ENCODE peak calls at places on chromosome 4, in ten cellular contexts. One of them, this sample, is unnamed. For H3K27me3 and H3K36me3, the result is how much of the 10 kb centered on the place peaks cover.

GRCh38 chr4:36003051-36003450 is 241.3 kb downstream of the ARAP2 start:
- DNase-seq in iPS DF 6.9: no peak
- DNase-seq in mesenchymal stem cell: no peak
- DNase-seq in WERI-Rb-1: no peak
- DNase-seq in right lobe of liver: no peak
- DNase-seq in IMR-90: no peak
- DNase-seq in colonic mucosa: no peak
- DNase-seq in uterus: no peak
- DNase-seq in heart right ventricle: no peak
- DNase-seq in HCT116: no peak
- DNase-seq in this sample: no peak

GRCh38 chr4:33626242-33626641 is 2618.1 kb downstream of the ARAP2 start:
- DNase-seq in iPS DF 6.9: no peak
- DNase-seq in mesenchymal stem cell: no peak
- DNase-seq in WERI-Rb-1: no peak
- DNase-seq in right lobe of liver: no peak
- DNase-seq in IMR-90: no peak
- DNase-seq in colonic mucosa: no peak
- DNase-seq in uterus: no peak
- DNase-seq in heart right ventricle: no peak
- DNase-seq in HCT116: no peak
- DNase-seq in this sample: no peak

GRCh38 chr4:122759639-122760310 is 27.3 kb downstream of the BBS12 start:
- DNase-seq in iPS DF 6.9: no peak
- DNase-seq in mesenchymal stem cell: no peak
- DNase-seq in WERI-Rb-1: no peak
- DNase-seq in right lobe of liver: no peak
- DNase-seq in IMR-90: peak
- DNase-seq in colonic mucosa: no peak
- DNase-seq in uterus: no peak
- DNase-seq in heart right ventricle: no peak
- DNase-seq in HCT116: no peak
- DNase-seq in this sample: no peak

GRCh38 chr4:105895609-105896460 is 564 bp downstream of the NPNT start:
- DNase-seq in iPS DF 6.9: no peak
- DNase-seq in mesenchymal stem cell: peak
- DNase-seq in WERI-Rb-1: peak
- DNase-seq in right lobe of liver: peak
- DNase-seq in IMR-90: no peak
- DNase-seq in colonic mucosa: peak
- DNase-seq in uterus: peak
- DNase-seq in heart right ventricle: peak
- DNase-seq in HCT116: no peak
- DNase-seq in this sample: peak

GRCh38 chr4:81472249-81473085 is 760 bp upstream of the RASGEF1B start:
- DNase-seq in iPS DF 6.9: no peak
- DNase-seq in mesenchymal stem cell: peak
- DNase-seq in WERI-Rb-1: peak
- DNase-seq in right lobe of liver: no peak
- DNase-seq in IMR-90: no peak
- DNase-seq in colonic mucosa: no peak
- DNase-seq in uterus: peak
- DNase-seq in heart right ventricle: no peak
- DNase-seq in HCT116: no peak
- DNase-seq in this sample: peak

GRCh38 chr4:42104521-42104920 is 47.9 kb downstream of the BEND4 start:
- DNase-seq in iPS DF 6.9: no peak
- DNase-seq in mesenchymal stem cell: no peak
- DNase-seq in WERI-Rb-1: peak
- DNase-seq in right lobe of liver: no peak
- DNase-seq in IMR-90: peak
- DNase-seq in colonic mucosa: no peak
- DNase-seq in uterus: no peak
- DNase-seq in heart right ventricle: no peak
- DNase-seq in HCT116: no peak
- DNase-seq in this sample: no peak

GRCh38 chr4:156983366-156983765 is 11.8 kb upstream of the PDGFC start:
- DNase-seq in iPS DF 6.9: no peak
- DNase-seq in mesenchymal stem cell: no peak
- DNase-seq in WERI-Rb-1: no peak
- DNase-seq in right lobe of liver: no peak
- DNase-seq in IMR-90: peak
- DNase-seq in colonic mucosa: no peak
- DNase-seq in uterus: no peak
- DNase-seq in heart right ventricle: no peak
- DNase-seq in HCT116: no peak
- DNase-seq in this sample: no peak

GRCh38 chr4:88820723-88821368 is 123.2 kb upstream of the NAP1L5 start:
- DNase-seq in iPS DF 6.9: no peak
- DNase-seq in mesenchymal stem cell: no peak
- DNase-seq in WERI-Rb-1: no peak
- DNase-seq in right lobe of liver: no peak
- DNase-seq in IMR-90: peak
- DNase-seq in colonic mucosa: no peak
- DNase-seq in uterus: no peak
- DNase-seq in heart right ventricle: no peak
- DNase-seq in HCT116: no peak
- DNase-seq in this sample: no peak

GRCh38 chr4:173525118-173526033 is 4.7 kb downstream of the HAND2 start:
- DNase-seq in iPS DF 6.9: no peak
- DNase-seq in mesenchymal stem cell: peak
- DNase-seq in WERI-Rb-1: no peak
- DNase-seq in right lobe of liver: no peak
- DNase-seq in IMR-90: no peak
- DNase-seq in colonic mucosa: no peak
- DNase-seq in uterus: peak
- DNase-seq in heart right ventricle: peak
- DNase-seq in HCT116: no peak
- DNase-seq in this sample: no peak

GRCh38 chr4:37767546-37767945 is 58.9 kb upstream of the PGM2 start:
- DNase-seq in iPS DF 6.9: no peak
- DNase-seq in mesenchymal stem cell: no peak
- DNase-seq in WERI-Rb-1: no peak
- DNase-seq in right lobe of liver: peak
- DNase-seq in IMR-90: peak
- DNase-seq in colonic mucosa: peak
- DNase-seq in uterus: peak
- DNase-seq in heart right ventricle: peak
- DNase-seq in HCT116: no peak
- DNase-seq in this sample: peak

GRCh38 chr4:139815646-139816601 is 150.3 kb downstream of the MGST2 start:
- DNase-seq in iPS DF 6.9: no peak
- DNase-seq in mesenchymal stem cell: peak
- DNase-seq in WERI-Rb-1: no peak
- DNase-seq in right lobe of liver: no peak
- DNase-seq in IMR-90: peak
- DNase-seq in colonic mucosa: no peak
- DNase-seq in uterus: peak
- DNase-seq in heart right ventricle: peak
- DNase-seq in HCT116: no peak
- DNase-seq in this sample: peak

GRCh38 chr4:180156684-180157083 is 2086.5 kb upstream of the TENM3 start:
- DNase-seq in iPS DF 6.9: no peak
- DNase-seq in mesenchymal stem cell: no peak
- DNase-seq in WERI-Rb-1: no peak
- DNase-seq in right lobe of liver: no peak
- DNase-seq in IMR-90: no peak
- DNase-seq in colonic mucosa: no peak
- DNase-seq in uterus: no peak
- DNase-seq in heart right ventricle: no peak
- DNase-seq in HCT116: no peak
- DNase-seq in this sample: no peak

GRCh38 chr4:142435599-142436235 is 410.4 kb downstream of the INPP4B start:
- DNase-seq in iPS DF 6.9: peak
- DNase-seq in mesenchymal stem cell: peak
- DNase-seq in WERI-Rb-1: peak
- DNase-seq in right lobe of liver: no peak
- DNase-seq in IMR-90: no peak
- DNase-seq in colonic mucosa: no peak
- DNase-seq in uterus: no peak
- DNase-seq in heart right ventricle: no peak
- DNase-seq in HCT116: no peak
- DNase-seq in this sample: peak

GRCh38 chr4:70637239-70637920 is 8.8 kb downstream of the ENAM start:
- DNase-seq in iPS DF 6.9: no peak
- DNase-seq in mesenchymal stem cell: no peak
- DNase-seq in WERI-Rb-1: no peak
- DNase-seq in right lobe of liver: no peak
- DNase-seq in IMR-90: peak
- DNase-seq in colonic mucosa: no peak
- DNase-seq in uterus: no peak
- DNase-seq in heart right ventricle: no peak
- DNase-seq in HCT116: no peak
- DNase-seq in this sample: no peak

GRCh38 chr4:2071252-2071911 is 12.3 kb downstream of the NAT8L start:
- DNase-seq in iPS DF 6.9: no peak
- DNase-seq in mesenchymal stem cell: no peak
- DNase-seq in WERI-Rb-1: no peak
- DNase-seq in right lobe of liver: peak
- DNase-seq in IMR-90: no peak
- DNase-seq in colonic mucosa: no peak
- DNase-seq in uterus: no peak
- DNase-seq in heart right ventricle: no peak
- DNase-seq in HCT116: no peak
- DNase-seq in this sample: peak

GRCh38 chr4:174358823-174359222 is 75.1 kb downstream of the CEP44 start:
- DNase-seq in iPS DF 6.9: no peak
- DNase-seq in mesenchymal stem cell: peak
- DNase-seq in WERI-Rb-1: no peak
- DNase-seq in right lobe of liver: no peak
- DNase-seq in IMR-90: peak
- DNase-seq in colonic mucosa: no peak
- DNase-seq in uterus: no peak
- DNase-seq in heart right ventricle: no peak
- DNase-seq in HCT116: peak
- DNase-seq in this sample: no peak

GRCh38 chr4:118865091-118865708 is 23.5 kb upstream of the SYNPO2 start:
- DNase-seq in iPS DF 6.9: peak
- DNase-seq in mesenchymal stem cell: peak
- DNase-seq in WERI-Rb-1: peak
- DNase-seq in right lobe of liver: no peak
- DNase-seq in IMR-90: peak
- DNase-seq in colonic mucosa: peak
- DNase-seq in uterus: peak
- DNase-seq in heart right ventricle: no peak
- DNase-seq in HCT116: peak
- DNase-seq in this sample: no peak

DNA sequence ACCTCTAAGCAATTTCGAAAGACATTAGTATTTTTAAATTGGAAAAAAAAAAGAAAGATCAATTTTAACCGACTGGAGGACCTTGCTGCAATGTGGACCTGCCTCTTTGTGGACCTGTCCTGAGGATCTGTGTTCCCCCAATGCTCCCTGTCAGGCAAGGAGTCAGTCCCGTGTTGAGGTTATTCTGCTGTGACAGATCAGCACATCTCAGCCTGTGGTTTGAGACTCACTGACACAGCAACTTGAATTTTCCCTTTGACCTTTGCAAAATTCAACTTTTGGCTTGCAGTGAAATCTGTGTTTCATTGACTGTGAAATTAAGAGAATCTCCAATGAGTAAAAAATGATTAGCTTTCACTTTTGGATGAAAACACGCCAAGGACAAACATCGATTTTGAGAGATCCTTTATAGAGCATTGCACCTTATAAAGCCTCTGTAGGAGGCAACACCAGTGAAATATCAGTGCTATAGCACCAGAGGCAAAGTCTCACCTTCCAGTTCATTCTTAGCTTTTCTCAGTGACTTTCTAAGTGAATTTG is 186.9 kb downstream of the GPAT3 start:
- DNase-seq in iPS DF 6.9: no peak
- DNase-seq in mesenchymal stem cell: no peak
- DNase-seq in WERI-Rb-1: no peak
- DNase-seq in right lobe of liver: no peak
- DNase-seq in IMR-90: no peak
- DNase-seq in colonic mucosa: no peak
- DNase-seq in uterus: no peak
- DNase-seq in heart right ventricle: no peak
- DNase-seq in HCT116: no peak
- DNase-seq in this sample: no peak
- H3K27me3 ChIP-seq in iPS DF 6.9: under half
- H3K27me3 ChIP-seq in mesenchymal stem cell: under half
- H3K27me3 ChIP-seq in WERI-Rb-1: under half
- H3K27me3 ChIP-seq in right lobe of liver: under half
- H3K27me3 ChIP-seq in IMR-90: under half
- H3K27me3 ChIP-seq in colonic mucosa: under half
- H3K27me3 ChIP-seq in uterus: under half
- H3K27me3 ChIP-seq in heart right ventricle: under half
- H3K27me3 ChIP-seq in HCT116: under half
- H3K27me3 ChIP-seq in this sample: under half

DNA sequence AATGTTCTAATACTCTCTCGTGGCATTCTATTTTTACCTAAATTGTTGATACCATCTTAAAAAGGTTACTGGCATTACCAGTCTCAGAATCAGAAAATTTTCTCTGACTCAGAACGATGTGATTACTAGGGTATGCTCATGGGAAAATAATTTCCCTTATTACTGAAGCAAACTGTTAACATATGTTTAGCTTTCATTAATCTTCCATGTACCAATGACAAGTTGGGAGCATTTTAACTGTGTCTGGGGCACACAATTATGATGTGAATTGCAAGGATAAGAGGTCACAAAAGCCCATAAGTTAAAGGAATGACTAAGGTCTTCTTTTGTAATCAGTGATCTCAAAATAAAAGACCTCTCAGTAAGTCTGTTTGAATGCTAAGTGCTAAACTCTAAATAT is 1254.6 kb downstream of the PCDH18 start:
- DNase-seq in iPS DF 6.9: no peak
- DNase-seq in mesenchymal stem cell: no peak
- DNase-seq in WERI-Rb-1: no peak
- DNase-seq in right lobe of liver: no peak
- DNase-seq in IMR-90: no peak
- DNase-seq in colonic mucosa: no peak
- DNase-seq in uterus: no peak
- DNase-seq in heart right ventricle: no peak
- DNase-seq in HCT116: no peak
- DNase-seq in this sample: no peak
- H3K27ac ChIP-seq in iPS DF 6.9: no peak
- H3K27ac ChIP-seq in mesenchymal stem cell: no peak
- H3K27ac ChIP-seq in WERI-Rb-1: no peak
- H3K27ac ChIP-seq in right lobe of liver: no peak
- H3K27ac ChIP-seq in IMR-90: no peak
- H3K27ac ChIP-seq in colonic mucosa: no peak
- H3K27ac ChIP-seq in uterus: no peak
- H3K27ac ChIP-seq in heart right ventricle: no peak
- H3K27ac ChIP-seq in HCT116: no peak
- H3K27ac ChIP-seq in this sample: no peak

GRCh38 chr4:7850489-7850888 is 89.2 kb downstream of the AFAP1 start:
- DNase-seq in iPS DF 6.9: no peak
- DNase-seq in mesenchymal stem cell: no peak
- DNase-seq in WERI-Rb-1: no peak
- DNase-seq in right lobe of liver: no peak
- DNase-seq in IMR-90: no peak
- DNase-seq in colonic mucosa: no peak
- DNase-seq in uterus: no peak
- DNase-seq in heart right ventricle: no peak
- DNase-seq in HCT116: no peak
- DNase-seq in this sample: no peak
- H3K36me3 ChIP-seq in iPS DF 6.9: under half
- H3K36me3 ChIP-seq in mesenchymal stem cell: half or more
- H3K36me3 ChIP-seq in WERI-Rb-1: under half
- H3K36me3 ChIP-seq in right lobe of liver: under half
- H3K36me3 ChIP-seq in IMR-90: half or more
- H3K36me3 ChIP-seq in colonic mucosa: under half
- H3K36me3 ChIP-seq in uterus: under half
- H3K36me3 ChIP-seq in heart right ventricle: under half
- H3K36me3 ChIP-seq in HCT116: under half
- H3K36me3 ChIP-seq in this sample: under half

GRCh38 chr4:587671-588350 is 11.7 kb upstream of the TMEM271 start:
- DNase-seq in iPS DF 6.9: no peak
- DNase-seq in mesenchymal stem cell: no peak
- DNase-seq in WERI-Rb-1: no peak
- DNase-seq in right lobe of liver: no peak
- DNase-seq in IMR-90: no peak
- DNase-seq in colonic mucosa: no peak
- DNase-seq in uterus: no peak
- DNase-seq in heart right ventricle: no peak
- DNase-seq in HCT116: no peak
- DNase-seq in this sample: no peak
- H3K27me3 ChIP-seq in iPS DF 6.9: under half
- H3K27me3 ChIP-seq in mesenchymal stem cell: under half
- H3K27me3 ChIP-seq in WERI-Rb-1: under half
- H3K27me3 ChIP-seq in right lobe of liver: under half
- H3K27me3 ChIP-seq in IMR-90: under half
- H3K27me3 ChIP-seq in colonic mucosa: under half
- H3K27me3 ChIP-seq in uterus: under half
- H3K27me3 ChIP-seq in heart right ventricle: half or more
- H3K27me3 ChIP-seq in HCT116: under half
- H3K27me3 ChIP-seq in this sample: under half

This sample was measured in aorta.